ENCODE peak calls at places on chromosomes 7 and 10, in six cellular contexts. A, Y, X, K, N and Q are unnamed samples. For H3K4me1, the result is how much of the 10 kb centered on the place peaks cover.

GRCh38 chr10:27679996-27680395 is 65.6 kb downstream of the MKX start:
- DNase-seq in A (no peak), Y (no peak), X (no peak), K (peak), N (no peak), Q (peak)

GRCh38 chr10:92972066-92972870 is 88.3 kb upstream of the CYP26C1 start:
- DNase-seq in A (no peak), Y (peak), X (peak), K (peak), N (no peak), Q (peak)

GRCh38 chr10:110137142-110137545 is 70.3 kb upstream of the MXI1 start:
- DNase-seq in A (no peak), Y (peak), X (no peak), K (peak), N (no peak), Q (peak)

GRCh38 chr10:6164271-6165095 is 38.2 kb upstream of the PFKFB3 start:
- DNase-seq in A (no peak), Y (no peak), X (no peak), K (no peak), N (no peak), Q (peak)

GRCh38 chr10:42961776-42962119 is 115.1 kb upstream of the RET start:
- DNase-seq in A (peak), Y (no peak), X (no peak), K (no peak), N (no peak), Q (no peak)

GRCh38 chr7:98852826-98853225 is 17.0 kb downstream of the TMEM130 start:
- DNase-seq in A (no peak), Y (no peak), X (no peak), K (peak), N (no peak), Q (peak)

GRCh38 chr10:110077436-110078120 is 69.8 kb downstream of the ADD3 start:
- DNase-seq in A (no peak), Y (no peak), X (no peak), K (no peak), N (no peak), Q (peak)

GRCh38 chr10:120460776-120461175 is 3.7 kb downstream of the PLPP4 start:
- DNase-seq in A (no peak), Y (peak), X (no peak), K (peak), N (no peak), Q (peak)

GRCh38 chr10:61140765-61141392 is 196.9 kb upstream of the RHOBTB1 start:
- DNase-seq in A (no peak), Y (peak), X (no peak), K (peak), N (no peak), Q (peak)

GRCh38 chr10:104622598-104623209 is 18.4 kb upstream of the SORCS3 start:
- DNase-seq in A (no peak), Y (peak), X (no peak), K (no peak), N (no peak), Q (no peak)

GRCh38 chr7:26291251-26291650 is 411 bp upstream of the SNX10 start:
- DNase-seq in A (no peak), Y (no peak), X (no peak), K (no peak), N (no peak), Q (no peak)

GRCh38 chr10:35650894-35651293 is 8.8 kb upstream of the FZD8 start:
- DNase-seq in A (no peak), Y (no peak), X (no peak), K (no peak), N (no peak), Q (no peak)

GRCh38 chr7:41131956-41132355 is 570.9 kb downstream of the INHBA start:
- DNase-seq in A (no peak), Y (no peak), X (no peak), K (no peak), N (no peak), Q (no peak)

GRCh38 chr10:30434273-30435067 is 486 bp downstream of the MAP3K8 start:
- DNase-seq in A (peak), Y (peak), X (peak), K (peak), N (peak), Q (peak)

GRCh38 chr10:93357680-93358079 is 124.5 kb downstream of the MYOF start:
- DNase-seq in A (no peak), Y (peak), X (no peak), K (peak), N (no peak), Q (peak)

DNA sequence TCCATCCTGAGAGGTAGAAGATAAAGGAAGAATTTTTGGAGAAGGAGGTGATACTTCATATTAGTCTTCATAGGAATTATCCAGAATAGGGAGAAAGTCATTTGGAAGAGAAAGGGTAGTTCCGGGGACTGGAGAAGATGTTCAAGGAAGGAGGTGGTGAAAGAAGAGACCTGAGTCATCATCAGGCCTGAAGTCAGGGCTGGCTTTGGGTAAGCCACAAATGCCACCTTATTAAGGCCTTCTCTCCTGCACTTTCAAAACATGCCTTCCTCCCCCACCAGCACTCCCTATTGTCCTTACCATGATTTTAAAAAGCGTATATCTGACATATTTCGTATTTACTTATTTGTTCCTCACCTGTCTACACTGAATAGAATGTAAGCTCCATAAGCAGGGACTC is 112.2 kb upstream of the LRGUK start:
- DNase-seq in A (no peak), Y (no peak), X (no peak), K (peak), N (no peak), Q (no peak)
- TF ChIP-seq CTCF in A (no peak), Y (no peak), X (no peak), K (no peak), N (no peak), Q (no peak)

GRCh38 chr10:89421018-89421476 is 6.7 kb downstream of the IFIT5 start:
- DNase-seq in A (no peak), Y (no peak), X (no peak), K (no peak), N (no peak), Q (peak)
- H3K4me1 ChIP-seq in A (under half), Y (under half), X (under half), K (under half), N (under half), Q (under half)

GRCh38 chr10:47438857-47439474 is 44.9 kb downstream of the ANXA8 start:
- DNase-seq in A (no peak), Y (no peak), X (peak), K (peak), N (no peak), Q (peak)
- TF ChIP-seq CTCF in A (peak), Y (peak), X (peak), K (peak), N (no peak), Q (peak)

GRCh38 chr7:7913506-7913905 is 55.1 kb upstream of the GLCCI1 start:
- DNase-seq in A (no peak), Y (no peak), X (no peak), K (no peak), N (no peak), Q (peak)
- H3K4me1 ChIP-seq in A (under half), Y (under half), X (under half), K (under half), N (under half), Q (under half)

DNA sequence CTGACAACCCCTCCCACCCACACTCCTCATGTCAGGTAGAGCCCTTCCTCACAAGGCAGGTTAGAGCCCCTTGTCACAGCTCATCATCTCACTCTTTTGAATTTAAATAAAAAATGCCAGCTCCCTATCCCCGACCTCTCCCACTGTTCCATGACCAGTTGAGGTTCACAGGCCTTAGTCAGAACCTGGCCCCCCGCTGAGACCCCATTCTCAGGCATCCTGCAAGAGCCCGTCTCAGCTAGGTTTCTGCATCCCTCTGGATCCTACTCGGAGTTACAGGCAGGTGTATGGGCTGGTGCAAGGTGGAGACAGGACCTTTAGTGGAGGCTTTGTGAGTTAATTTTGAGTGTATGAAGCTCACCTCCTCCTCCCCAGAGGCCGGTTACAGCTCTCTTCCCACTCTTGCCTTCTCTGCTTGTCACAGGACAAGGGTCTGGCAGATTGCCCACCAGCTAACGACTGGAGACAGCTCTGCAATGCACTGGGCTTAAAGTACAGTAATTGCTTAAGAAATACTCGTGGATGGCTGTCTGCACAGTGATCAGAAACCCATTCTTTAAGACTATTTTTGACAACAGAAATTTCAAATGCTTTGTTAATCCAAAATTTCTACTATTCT is 394.9 kb upstream of the DPP6 start:
- DNase-seq in A (no peak), Y (no peak), X (no peak), K (no peak), N (no peak), Q (no peak)
- TF ChIP-seq CTCF in A (no peak), Y (no peak), X (no peak), K (no peak), N (no peak), Q (no peak)